ENCODE peak calls at places on chromosomes 3 and 15, in six cellular contexts. Q is psoas muscle; L is NT2/D1; F is HL-60; N is stimulated activated CD4-positive, alpha-beta T cell treated with anti-CD3 and anti-CD28 coated beads, Interleukin-12 subunit alpha, Interleukin-12 subunit beta, amount 100 ng/mL, for 4 hours; U is activated CD4-positive, alpha-beta memory T cell treated with anti-CD3 and anti-CD28 coated beads, Interleukin-2, amount 10 ng/mL, durations not matched to agents 7 days and 5 days. M is an unnamed sample.

GRCh38 chr3:112984485-112984884 is 6.3 kb upstream of the GTPBP8 start:
- DNase-seq in F (no peak), Q (no peak), N (no peak), L (no peak), U (peak), M (no peak)

GRCh38 chr15:66784174-66784573 is 82.1 kb downstream of the SMAD6 start:
- DNase-seq in U (no peak), L (no peak), N (no peak), F (no peak), Q (no peak), M (no peak)

GRCh38 chr3:38837358-38837757 is 21.3 kb upstream of the SCN10A start:
- DNase-seq in F (no peak), Q (no peak), U (no peak), N (no peak), L (no peak), M (no peak)

GRCh38 chr3:47536221-47536891 is 22.8 kb upstream of the ELP6 start:
- DNase-seq in L (no peak), Q (no peak), U (no peak), F (no peak), N (no peak), M (no peak)

GRCh38 chr15:22902578-22902977 is 64.1 kb downstream of the NIPA2 start:
- DNase-seq in N (no peak), L (no peak), U (no peak), F (no peak), Q (no peak), M (no peak)

GRCh38 chr3:18556503-18556902 is 131.4 kb upstream of the SATB1 start:
- DNase-seq in F (no peak), U (peak), Q (no peak), N (peak), L (no peak), M (no peak)

GRCh38 chr3:127525373-127525772 is 65.2 kb downstream of the TPRA1 start:
- DNase-seq in L (no peak), F (no peak), N (no peak), U (no peak), Q (no peak), M (no peak)

GRCh38 chr15:69116391-69116790 is 44.0 kb upstream of the GLCE start:
- DNase-seq in N (no peak), L (no peak), F (no peak), Q (no peak), U (no peak), M (no peak)

GRCh38 chr3:160049570-160049969 is 60.9 kb downstream of the IL12A start:
- DNase-seq in N (no peak), L (no peak), F (no peak), U (no peak), Q (no peak), M (no peak)

GRCh38 chr3:195872097-195872496 is 36.3 kb downstream of the TNK2 start:
- DNase-seq in U (no peak), N (no peak), L (no peak), Q (no peak), F (no peak), M (no peak)

GRCh38 chr15:69357773-69358765 is 56.1 kb upstream of the KIF23 start:
- DNase-seq in L (peak), N (no peak), Q (peak), F (no peak), U (no peak), M (no peak)

GRCh38 chr3:71672302-71672701 is 52.9 kb downstream of the EIF4E3 start:
- DNase-seq in N (no peak), L (no peak), F (no peak), U (no peak), Q (no peak), M (no peak)

GRCh38 chr3:177196473-177197040 is 725 bp downstream of the TBL1XR1 start:
- DNase-seq in F (peak), U (peak), L (no peak), N (peak), Q (no peak), M (no peak)

GRCh38 chr15:62818691-62819090 is 223.9 kb upstream of the TPM1 start:
- DNase-seq in Q (no peak), F (no peak), U (no peak), L (no peak), N (no peak), M (no peak)

GRCh38 chr3:46664971-46665762 is 28.3 kb downstream of the ALS2CL start:
- DNase-seq in F (no peak), Q (no peak), L (no peak), U (no peak), N (no peak), M (no peak)

GRCh38 chr3:172192830-172193415 is 153.5 kb downstream of the FNDC3B start:
- DNase-seq in N (no peak), F (no peak), U (no peak), L (no peak), Q (no peak), M (no peak)

GRCh38 chr3:191051037-191051436 is 148.0 kb upstream of the OSTN start:
- DNase-seq in Q (no peak), L (peak), U (no peak), N (no peak), F (no peak), M (no peak)

GRCh38 chr3:151293127-151293526 is 14.8 kb upstream of the P2RY14 start:
- DNase-seq in N (no peak), U (no peak), F (no peak), L (no peak), Q (no peak), M (no peak)

GRCh38 chr3:63864008-63864871 is 573 bp downstream of the ATXN7 start:
- DNase-seq in N (peak), U (peak), F (peak), L (no peak), Q (peak), M (peak)